ENCODE peak calls at places on chromosomes 11 and 22, in four cellular contexts. M is HAP-1, S is neural progenitor cell, R is Peyer's patch. K is an unnamed sample. For H3K4me1, the result is how much of the 10 kb centered on the place peaks cover.

GRCh38 chr11:47726878-47727514 is 11.8 kb upstream of the AGBL2 start:
- DNase-seq in S (no peak), M (no peak), R (no peak), K (peak)

GRCh38 chr11:122108192-122108799 is 7.7 kb downstream of the BLID start:
- DNase-seq in R (no peak), S (peak), M (no peak), K (peak)

GRCh38 chr11:96055706-96056387 is 131.9 kb upstream of the MTMR2 start:
- DNase-seq in M (peak), S (peak), R (no peak), K (no peak)

GRCh38 chr22:19149047-19149883 is 827 bp downstream of the GSC2 start:
- DNase-seq in M (no peak), R (no peak), S (peak), K (no peak)

GRCh38 chr11:75918295-75918694 is 103.3 kb downstream of the UVRAG start:
- DNase-seq in R (no peak), S (no peak), M (no peak), K (no peak)

GRCh38 chr11:9982127-9982795 is 311.8 kb downstream of the SBF2 start:
- DNase-seq in S (no peak), R (no peak), M (no peak), K (no peak)

GRCh38 chr11:67665537-67666302 is 8.7 kb downstream of the ALDH3B2 start:
- DNase-seq in R (no peak), M (no peak), S (no peak), K (peak)

GRCh38 chr22:37571258-37571991 is 8.5 kb downstream of the LGALS2 start:
- DNase-seq in S (no peak), R (no peak), M (no peak), K (peak)

GRCh38 chr11:64638017-64638664 is 47.1 kb downstream of the SLC22A12 start:
- DNase-seq in S (peak), M (no peak), R (peak), K (no peak)

GRCh38 chr11:27392715-27393114 is 29.7 kb upstream of the CCDC34 start:
- DNase-seq in M (peak), S (peak), R (no peak), K (no peak)

GRCh38 chr11:5592615-5593014 is 3.8 kb upstream of the TRIM6 start:
- DNase-seq in R (no peak), S (no peak), M (no peak), K (no peak)

GRCh38 chr11:26134481-26135355 is 197.2 kb upstream of the ANO3 start:
- DNase-seq in S (peak), M (no peak), R (no peak), K (no peak)

GRCh38 chr11:46348566-46348981 is 1.3 kb downstream of the DGKZ start:
- DNase-seq in M (no peak), S (no peak), R (no peak), K (no peak)

GRCh38 chr11:96275807-96276594 is 67.0 kb downstream of the MAML2 start:
- DNase-seq in R (no peak), S (no peak), M (no peak), K (no peak)

GRCh38 chr11:75267171-75267970 is 26.8 kb downstream of the TPBGL start:
- DNase-seq in M (no peak), R (no peak), S (no peak), K (no peak)

GRCh38 chr11:130407978-130408377 is 20.4 kb downstream of the ADAMTS8 start:
- DNase-seq in S (no peak), M (no peak), R (no peak), K (peak)

GRCh38 chr22:31400023-31400397 is 606 bp downstream of the DRG1 start:
- DNase-seq in R (no peak), M (no peak), S (peak), K (no peak)

GRCh38 chr11:126891556-126892217 is 108.9 kb downstream of the KIRREL3 start:
- DNase-seq in M (no peak), R (no peak), S (no peak), K (no peak)

GRCh38 chr11:94539420-94539819 is 4.3 kb upstream of the FUT4 start:
- DNase-seq in M (no peak), S (no peak), R (no peak), K (no peak)

GRCh38 chr11:62792193-62792575 is 378 bp upstream of the TMEM223 start:
- DNase-seq in S (peak), R (no peak), M (no peak), K (peak)

GRCh38 chr11:95337175-95337957 is 106.4 kb upstream of the SESN3 start:
- DNase-seq in S (peak), M (peak), R (peak), K (peak)

GRCh38 chr22:36286096-36286957 is 33.4 kb downstream of the APOL1 start:
- DNase-seq in M (peak), S (peak), R (no peak), K (peak)

GRCh38 chr22:24810043-24810749 is 4.2 kb downstream of the SGSM1 start:
- DNase-seq in M (no peak), R (no peak), S (peak), K (no peak)

GRCh38 chr22:23103199-23103954 is 33.1 kb downstream of the GNAZ start:
- DNase-seq in S (no peak), R (no peak), M (no peak), K (no peak)

GRCh38 chr22:36027960-36028645 is 521 bp downstream of the RBFOX2 start:
- DNase-seq in R (no peak), M (no peak), S (peak), K (peak)

GRCh38 chr11:65591939-65592814 is 3.4 kb downstream of the KCNK7 start:
- DNase-seq in R (no peak), S (peak), M (no peak), K (no peak)

GRCh38 chr22:29226246-29226981 is 20.7 kb downstream of the EMID1 start:
- DNase-seq in S (no peak), M (no peak), R (no peak), K (no peak)

GRCh38 chr11:26764315-26764714 is 42.5 kb upstream of the SLC5A12 start:
- DNase-seq in S (no peak), R (no peak), M (no peak), K (no peak)

GRCh38 chr11:66476841-66477251 is 3.4 kb upstream of the DPP3 start:
- DNase-seq in R (no peak), M (no peak), S (peak), K (no peak)

GRCh38 chr11:32427935-32428664 is 7.2 kb downstream of the WT1 start:
- DNase-seq in S (peak), R (no peak), M (no peak), K (no peak)

GRCh38 chr11:1502971-1503707 is 16.6 kb upstream of the MOB2 start:
- DNase-seq in M (no peak), R (no peak), S (no peak), K (no peak)
- H3K4me1 ChIP-seq in M (under half), R (under half), S (under half), K (under half)

GRCh38 chr22:30287626-30288413 is 1.5 kb downstream of the CASTOR1 start:
- DNase-seq in S (peak), R (peak), M (peak), K (peak)
- H3K4me1 ChIP-seq in S (under half), R (under half), M (under half), K (under half)

GRCh38 chr11:350723-351255 is 18.5 kb upstream of the B4GALNT4 start:
- DNase-seq in R (no peak), M (no peak), S (no peak), K (no peak)
- H3K4me1 ChIP-seq in R (under half), M (under half), S (under half), K (under half)

GRCh38 chr11:86483591-86484163 is 109.0 kb downstream of the CCDC81 start:
- DNase-seq in R (no peak), S (no peak), M (no peak), K (peak)

GRCh38 chr11:86484164-86484794 is 109.6 kb downstream of the CCDC81 start:
- DNase-seq in R (no peak), S (no peak), M (peak), K (peak)

GRCh38 chr11:86478348-86478747 is 103.7 kb downstream of the CCDC81 start:
- DNase-seq in R (no peak), S (no peak), M (peak), K (no peak)

GRCh38 chr11:86482684-86483083 is 108.0 kb downstream of the CCDC81 start:
- DNase-seq in R (no peak), M (no peak), S (no peak), K (no peak)

DNA sequence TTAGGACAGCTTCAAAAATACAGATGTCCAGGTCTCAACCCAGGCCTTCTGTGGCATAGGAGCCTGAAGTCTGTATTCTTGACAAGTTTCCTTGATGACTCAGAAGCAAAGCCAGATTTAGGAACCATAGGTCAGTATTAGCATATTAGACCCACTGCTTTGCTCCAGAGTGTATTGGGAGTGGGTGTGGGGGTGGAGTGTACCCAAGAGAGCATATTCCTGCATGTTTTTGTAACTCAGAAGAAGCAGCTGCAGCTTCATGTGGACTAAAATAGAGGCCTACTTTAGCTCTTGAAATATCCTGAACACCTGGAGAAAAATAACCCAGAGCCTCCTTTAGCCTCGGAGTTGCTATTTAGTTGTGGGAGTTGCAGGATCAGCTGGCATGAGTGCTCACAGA is 106.7 kb downstream of the CCDC81 start:
- DNase-seq in R (no peak), M (no peak), S (no peak), K (no peak)
- H3K4me1 ChIP-seq in R (under half), M (under half), S (under half), K (under half)

GRCh38 chr11:35144103-35144741 is 5.3 kb downstream of the CD44 start:
- DNase-seq in R (peak), M (no peak), S (no peak), K (no peak)
- H3K4me1 ChIP-seq in R (under half), M (under half), S (under half), K (under half)

GRCh38 chr11:128550967-128551522 is 36.3 kb downstream of the ETS1 start:
- DNase-seq in R (no peak), S (no peak), M (no peak), K (no peak)

GRCh38 chr11:128549256-128549944 is 38.0 kb downstream of the ETS1 start:
- DNase-seq in M (no peak), R (no peak), S (no peak), K (peak)

GRCh38 chr11:128550261-128550821 is 37.0 kb downstream of the ETS1 start:
- DNase-seq in S (no peak), M (no peak), R (no peak), K (no peak)

GRCh38 chr11:128548655-128549255 is 38.6 kb downstream of the ETS1 start:
- DNase-seq in R (peak), S (peak), M (no peak), K (peak)

GRCh38 chr11:128547946-128548654 is 39.3 kb downstream of the ETS1 start:
- DNase-seq in S (no peak), M (no peak), R (no peak), K (no peak)
- H3K4me1 ChIP-seq in S (under half), M (under half), R (under half), K (under half)

DNA sequence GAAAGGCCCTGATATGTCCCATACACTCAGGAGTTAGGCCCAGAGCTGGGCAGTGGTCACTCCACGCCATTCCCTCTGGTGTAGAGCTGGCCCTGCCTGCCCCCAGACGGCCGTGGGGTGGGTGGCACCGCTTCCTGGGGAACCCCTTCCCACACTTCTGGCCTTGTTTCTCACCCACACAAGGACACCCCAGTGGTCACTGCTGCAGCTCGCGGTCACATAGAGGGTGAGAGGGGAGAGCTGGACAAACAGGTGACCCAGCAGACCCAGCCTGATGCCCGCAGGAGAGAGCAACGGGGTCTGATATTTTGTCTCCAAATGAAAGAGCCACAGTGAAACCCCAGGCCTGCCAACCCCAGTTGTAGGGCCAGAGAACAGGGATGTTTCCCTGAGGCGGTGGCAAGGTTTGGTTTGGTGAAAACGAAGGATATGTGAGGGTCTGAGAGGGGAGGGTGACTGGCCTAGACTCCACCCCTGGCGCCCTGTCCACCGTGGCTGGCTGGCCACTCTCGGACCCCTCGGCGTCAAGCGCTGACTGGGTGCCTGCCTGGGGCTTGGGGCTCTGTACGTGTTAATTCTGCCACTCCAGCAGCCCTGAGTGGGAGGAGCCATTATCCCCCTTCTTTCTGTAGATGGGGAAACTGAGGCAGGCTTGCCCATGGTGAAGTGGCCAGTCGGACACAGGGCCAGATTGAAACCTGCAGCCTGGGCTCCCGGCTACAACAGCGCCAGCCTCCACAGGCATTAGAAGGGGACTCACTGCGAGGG is 71.0 kb upstream of the PPARA start:
- DNase-seq in M (no peak), S (no peak), R (no peak), K (peak)
- H3K4me1 ChIP-seq in M (under half), S (under half), R (under half), K (half or more)

DNA sequence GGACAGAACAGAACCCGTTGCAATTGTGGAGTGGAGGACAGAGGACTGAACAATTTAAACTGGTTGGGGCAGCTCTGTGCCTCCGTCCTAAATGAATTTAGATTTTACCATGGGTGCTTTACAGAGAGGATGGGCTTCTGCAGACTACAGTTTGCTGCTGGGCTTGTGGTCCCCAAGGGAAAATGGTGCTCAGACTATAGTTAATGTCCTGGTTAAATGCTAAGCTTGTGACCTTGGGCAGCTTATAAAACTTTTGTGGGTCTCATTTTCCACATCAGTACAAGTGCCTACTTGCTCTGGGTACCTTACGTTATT is 355.2 kb upstream of the NARS2 start:
- DNase-seq in M (peak), R (no peak), S (no peak), K (no peak)
- H3K4me1 ChIP-seq in M (under half), R (under half), S (under half), K (under half)

K was measured in adrenal gland.